ENCODE peak calls at places on chromosomes 7 and 10, in nine cellular contexts. I is SHP77 treated with DMSO at 0.1 percent for 48 hours; V is BJ; M is WERI-Rb-1; B is non-pigmented ciliary epithelial cell; L is NT2/D1; S is astrocyte of the spinal cord; H is stimulated activated CD4-positive, alpha-beta T cell treated with anti-CD3 and anti-CD28 coated beads, Interleukin-12 subunit alpha, Interleukin-12 subunit beta, amount 100 ng/mL, for 4 hours; K is left cardiac atrium. U is an unnamed sample.

GRCh38 chr10:93468532-93469213 is 13.5 kb downstream of the MYOF start:
- DNase-seq in B (peak), K (no peak), V (peak), I (no peak), M (no peak), L (no peak), S (peak), H (no peak), U (no peak)

GRCh38 chr10:122114156-122114747 is 125.3 kb downstream of the TACC2 start:
- DNase-seq in V (no peak), L (no peak), B (no peak), K (peak), S (peak), H (no peak), I (no peak), M (no peak), U (no peak)

GRCh38 chr7:43636093-43636492 is 53.2 kb downstream of the STK17A start:
- DNase-seq in M (no peak), L (no peak), I (peak), V (no peak), K (no peak), B (no peak), S (peak), H (no peak), U (no peak)

GRCh38 chr10:131706476-131706875 is 194.3 kb upstream of the PPP2R2D start:
- DNase-seq in B (no peak), K (no peak), S (no peak), M (no peak), H (no peak), I (no peak), L (no peak), V (no peak), U (no peak)

GRCh38 chr10:29160110-29160669 is 128.7 kb upstream of the LYZL1 start:
- DNase-seq in V (peak), S (peak), I (no peak), H (no peak), K (no peak), B (peak), M (no peak), L (peak), U (no peak)

GRCh38 chr7:159311172-159311494 is 166.5 kb upstream of the VIPR2 start:
- DNase-seq in B (no peak), H (no peak), S (no peak), M (no peak), K (no peak), V (no peak), L (no peak), I (no peak), U (no peak)

GRCh38 chr7:101390901-101391301 is 28.2 kb downstream of the COL26A1 start:
- DNase-seq in I (no peak), S (peak), K (no peak), H (no peak), V (no peak), B (no peak), L (no peak), M (peak), U (peak)

GRCh38 chr10:132397671-132398565 is 918 bp downstream of the PWWP2B start:
- DNase-seq in K (peak), V (no peak), L (no peak), I (no peak), S (peak), M (peak), H (no peak), B (no peak), U (peak)

GRCh38 chr10:126242352-126243260 is 145.7 kb downstream of the ADAM12 start:
- DNase-seq in I (peak), S (peak), M (no peak), B (peak), V (peak), H (no peak), L (no peak), K (peak), U (no peak)

GRCh38 chr10:25125151-25125550 is 49.6 kb upstream of the GPR158 start:
- DNase-seq in M (peak), L (peak), V (no peak), I (no peak), K (no peak), H (no peak), S (no peak), B (no peak), U (no peak)

GRCh38 chr7:16708496-16708895 is 45.1 kb upstream of the TSPAN13 start:
- DNase-seq in M (no peak), S (no peak), H (no peak), B (no peak), K (no peak), L (no peak), I (no peak), V (no peak), U (no peak)

U was measured in left lobe of liver.